ENCODE peak calls at places on chromosomes 12 and 14, in four cellular contexts. T is K562, M is A549, G is SK-N-SH. F is an unnamed sample.

GRCh38 chr14:22544406-22544805 is 44.6 kb downstream of the DAD1 start:
- DNase-seq in T (no peak), G (no peak), M (no peak), F (no peak)

GRCh38 chr12:112005419-112006395 is 7.3 kb downstream of the TMEM116 start:
- DNase-seq in M (peak; percentile 50), G (no peak), T (peak; percentile 78), F (no peak)

GRCh38 chr14:67457782-67458181 is 30.7 kb downstream of the TMEM229B start:
- DNase-seq in T (no peak), G (no peak), M (no peak), F (no peak)

GRCh38 chr12:30180602-30181001 is 396.9 kb upstream of the TMTC1 start:
- DNase-seq in T (no peak), G (no peak), M (no peak), F (no peak)

GRCh38 chr12:19972325-19973288 is 395.7 kb upstream of the PDE3A start:
- DNase-seq in M (no peak), G (no peak), T (no peak), F (no peak)

GRCh38 chr12:95130096-95130495 is 56.7 kb upstream of the NR2C1 start:
- DNase-seq in G (no peak), M (peak; percentile 40), T (no peak), F (no peak)

GRCh38 chr12:98453070-98453469 is 62.3 kb upstream of the TMPO start:
- DNase-seq in G (no peak), M (no peak), T (no peak), F (no peak)

GRCh38 chr14:99188721-99189120 is 83.3 kb downstream of the BCL11B start:
- DNase-seq in M (no peak), G (peak; percentile 49), T (no peak), F (no peak)

GRCh38 chr12:89179983-89180382 is 172.3 kb downstream of the DUSP6 start:
- DNase-seq in M (peak; percentile 31), T (peak; percentile 19), G (peak; percentile 4), F (peak; percentile 89)

GRCh38 chr12:57488397-57489156 is 709 bp downstream of the MARS1 start:
- DNase-seq in T (no peak), G (peak; percentile 58), M (no peak), F (no peak)

DNA sequence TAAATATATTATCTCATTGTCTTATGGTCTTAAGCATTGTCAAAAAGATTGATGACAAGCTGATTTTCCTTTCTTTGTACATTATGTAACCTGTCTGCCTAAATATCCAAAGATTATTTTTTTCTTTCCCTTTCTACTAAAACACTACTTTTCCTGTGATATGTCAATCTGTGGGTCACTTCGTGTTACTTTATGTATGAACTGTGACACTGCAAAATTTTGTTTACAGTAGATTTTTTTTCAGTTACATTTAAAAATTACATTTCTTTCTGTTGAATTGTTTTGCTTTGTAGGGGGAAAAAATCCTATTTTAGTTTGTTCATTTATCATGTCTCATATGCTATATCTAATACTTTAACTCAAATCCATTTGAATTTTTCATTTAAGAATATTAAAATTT is 392.3 kb upstream of the ATXN7L3B start:
- DNase-seq in T (no peak), G (no peak), M (no peak), F (no peak)
- TF ChIP-seq REST in T (no peak), G (no peak), M (no peak), F (no peak)

GRCh38 chr14:90397401-90398314 is 829 bp downstream of the CALM1 start:
- DNase-seq in G (peak; percentile 86), M (peak; percentile 68), T (peak; percentile 63), F (peak; percentile 63)

GRCh38 chr14:90398315-90398811 is 1.5 kb downstream of the CALM1 start:
- DNase-seq in G (peak; percentile 79), T (peak; percentile 43), M (no peak), F (peak; percentile 79)

GRCh38 chr14:90393966-90394365 is 2.9 kb upstream of the CALM1 start:
- DNase-seq in T (no peak), G (no peak), M (no peak), F (no peak)

GRCh38 chr14:90398841-90399540 is 2.2 kb downstream of the CALM1 start:
- DNase-seq in M (no peak), G (no peak), T (no peak), F (no peak)

DNA sequence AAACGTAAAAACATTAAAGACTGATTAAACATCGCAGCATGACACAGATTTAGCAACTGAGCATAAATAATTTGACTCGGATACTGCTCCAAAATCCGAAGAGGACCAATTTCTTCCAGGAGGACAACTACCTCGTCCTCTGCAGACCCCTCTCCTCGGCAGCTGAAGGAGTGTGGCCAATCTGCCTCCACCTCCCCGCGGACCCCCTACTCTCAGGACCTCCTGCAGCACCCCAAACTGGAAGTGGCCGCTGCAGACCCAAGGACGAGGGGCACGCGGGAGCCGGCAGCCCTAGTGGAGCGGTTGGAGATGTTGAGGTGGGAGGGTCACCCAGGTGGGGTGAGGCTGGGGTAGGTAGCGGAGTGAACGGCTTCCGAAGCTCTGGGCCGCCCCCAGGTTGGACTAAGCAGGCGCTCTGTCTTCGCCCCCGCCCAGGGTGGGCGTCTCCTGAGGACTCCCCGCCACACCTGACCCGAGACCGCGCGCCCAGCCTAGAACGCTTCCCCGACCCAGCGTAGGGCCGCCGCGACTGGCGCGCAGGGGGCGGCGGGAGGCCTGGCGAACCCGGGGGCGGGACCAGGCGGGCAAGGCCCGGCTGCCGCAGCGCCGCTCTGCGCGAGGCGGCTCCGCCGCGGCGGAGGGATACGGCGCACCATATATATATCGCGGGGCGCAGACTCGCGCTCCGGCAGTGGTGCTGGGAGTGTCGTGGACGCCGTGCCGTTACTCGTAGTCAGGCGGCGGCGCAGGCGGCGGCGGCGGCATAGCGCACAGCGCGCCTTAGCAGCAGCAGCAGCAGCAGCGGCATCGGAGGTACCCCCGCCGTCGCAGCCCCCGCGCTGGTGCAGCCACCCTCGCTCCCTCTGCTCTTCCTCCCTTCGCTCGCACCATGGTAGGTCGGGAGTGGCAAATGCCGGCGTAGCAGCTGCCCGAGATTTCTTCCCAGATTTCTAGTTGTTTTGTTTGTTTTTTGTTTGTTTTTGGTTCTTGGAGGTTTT is at the start of gene CALM1:
- DNase-seq in G (peak; percentile 97), T (peak; percentile 92), M (peak; percentile 81), F (peak; percentile 92)
- TF ChIP-seq REST in G (peak; percentile 73), T (peak; percentile 40), M (peak; percentile 58), F (peak; percentile 74)

GRCh38 chr12:2198542-2198941 is 145.8 kb downstream of the CACNA1C start:
- DNase-seq in G (no peak), T (no peak), M (no peak), F (no peak)

GRCh38 chr12:2195085-2195484 is 142.3 kb downstream of the CACNA1C start:
- DNase-seq in G (no peak), T (no peak), M (no peak), F (no peak)

GRCh38 chr12:2194060-2194459 is 141.3 kb downstream of the CACNA1C start:
- DNase-seq in G (no peak), T (no peak), M (no peak), F (peak; percentile 7)

GRCh38 chr12:2194571-2194970 is 141.8 kb downstream of the CACNA1C start:
- DNase-seq in M (no peak), G (no peak), T (no peak), F (no peak)

DNA sequence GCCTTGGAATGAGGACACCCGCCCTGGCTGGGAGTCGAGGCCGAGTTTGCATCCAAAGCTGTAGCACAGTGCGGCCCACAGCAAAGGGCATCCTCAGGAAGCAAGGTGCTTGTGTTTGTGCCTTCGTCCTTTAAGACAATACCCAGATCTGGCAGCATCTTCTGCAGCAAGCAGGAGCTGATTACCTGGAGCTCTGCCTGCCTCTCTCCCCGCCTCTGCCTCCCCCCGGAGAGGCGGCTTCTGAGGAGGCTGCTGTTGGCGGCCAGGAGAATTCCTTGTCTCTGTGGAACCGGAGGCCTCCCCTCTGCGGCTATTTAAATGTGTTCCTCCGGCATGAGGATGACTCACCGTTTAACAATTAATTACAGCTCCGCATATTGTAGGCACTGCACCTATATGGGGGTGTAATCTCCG is 145.3 kb downstream of the CACNA1C start:
- DNase-seq in T (no peak), G (no peak), M (no peak), F (no peak)
- TF ChIP-seq REST in T (no peak), G (no peak), M (no peak), F (no peak)

DNA sequence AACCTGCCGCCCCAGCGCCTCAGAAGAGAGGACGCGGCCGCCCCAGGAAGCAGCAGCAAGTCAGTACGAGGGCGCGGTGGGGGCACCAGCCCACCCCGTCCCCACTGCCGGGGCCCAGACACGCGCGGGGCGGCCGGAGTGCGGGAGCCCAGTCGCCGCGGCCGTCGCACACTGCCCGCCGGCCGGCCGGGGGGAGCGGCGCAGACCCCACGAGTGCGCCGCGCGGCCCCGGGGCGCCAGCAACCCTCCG is 965 bp downstream of the HMGA2 start:
- DNase-seq in T (no peak), G (no peak), M (no peak), F (no peak)
- TF ChIP-seq REST in T (no peak), G (no peak), M (no peak), F (no peak)

GRCh38 chr12:92528586-92528985 is 174.2 kb upstream of the PLEKHG7 start:
- DNase-seq in T (no peak), M (no peak), G (no peak), F (no peak)
- TF ChIP-seq REST in T (no peak), M (no peak), G (no peak), F (no peak)

DNA sequence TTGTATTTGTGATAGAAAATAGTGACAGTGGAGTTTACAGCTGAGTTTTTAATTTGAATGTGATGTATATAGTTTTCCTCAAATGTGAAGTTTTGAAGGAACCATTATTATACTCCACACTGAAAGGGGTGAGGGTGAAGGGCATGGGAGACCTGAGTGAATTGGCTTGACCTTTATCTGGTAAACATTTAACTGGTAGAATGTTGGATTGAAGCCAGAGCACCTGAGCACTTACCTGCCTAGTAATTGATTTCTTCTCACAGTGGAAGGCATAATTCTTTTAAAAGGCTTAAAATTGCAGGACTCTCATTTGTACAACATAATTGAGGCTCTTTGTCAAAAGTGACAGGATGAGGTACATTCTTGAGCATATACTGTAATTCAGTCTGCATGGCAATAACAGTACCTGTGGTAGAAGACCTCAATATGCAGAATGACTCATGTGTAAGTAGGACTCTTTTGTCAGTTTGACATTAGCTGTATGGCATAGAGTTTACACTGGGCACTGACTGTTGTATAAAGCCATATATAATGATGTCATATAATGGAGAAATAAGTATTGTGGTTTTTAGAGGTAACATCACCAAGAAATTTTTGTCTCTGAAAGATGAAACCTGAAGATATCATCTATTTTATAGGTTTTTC is 309.6 kb downstream of the TMTC2 start:
- DNase-seq in T (no peak), G (no peak), M (no peak), F (no peak)
- TF ChIP-seq REST in T (no peak), G (no peak), M (no peak), F (no peak)